ENCODE peak calls at places on chromosomes 4 and X, in six cellular contexts. O is upper lobe of left lung, T is body of pancreas, W is HepG2, D is heart left ventricle, H is IMR-90. B is an unnamed sample.

GRCh38 chr4:105059337-105059736 is 87.3 kb upstream of the TET2 start:
- ATAC-seq in O (no peak), T (no peak), W (no peak), D (no peak), H (no peak), B (no peak)

GRCh38 chrX:42073468-42073867 is 150.1 kb upstream of the CASK start:
- ATAC-seq in O (no peak), T (no peak), W (peak; percentile 69), D (no peak), H (no peak), B (no peak)

GRCh38 chrX:21658746-21659145 is 616 bp upstream of the KLHL34 start:
- ATAC-seq in O (no peak), T (no peak), W (no peak), D (peak; percentile 69), H (no peak), B (no peak)

GRCh38 chr4:106095408-106095807 is 200.1 kb downstream of the NPNT start:
- ATAC-seq in O (no peak), T (no peak), W (no peak), D (no peak), H (peak; percentile 53), B (no peak)

GRCh38 chr4:173546776-173547175 is 16.7 kb upstream of the HAND2 start:
- ATAC-seq in O (no peak), T (no peak), W (no peak), D (no peak), H (no peak), B (no peak)

GRCh38 chr4:176042195-176042594 is 23.4 kb upstream of the WDR17 start:
- ATAC-seq in O (no peak), T (no peak), W (no peak), D (no peak), H (no peak), B (no peak)

GRCh38 chrX:19879742-19880378 is 7.5 kb downstream of the SH3KBP1 start:
- ATAC-seq in O (no peak), T (no peak), W (no peak), D (no peak), H (no peak), B (no peak)

GRCh38 chr4:57102050-57102564 is 8.1 kb downstream of the IGFBP7 start:
- ATAC-seq in O (peak; percentile 58), T (peak; percentile 62), W (no peak), D (peak; percentile 93), H (peak; percentile 67), B (peak; percentile 76)

GRCh38 chrX:41468647-41469323 is 21.6 kb downstream of the NYX start:
- ATAC-seq in O (peak; percentile 79), T (no peak), W (no peak), D (peak; percentile 95), H (peak; percentile 71), B (peak; percentile 86)

GRCh38 chrX:110914281-110914680 is 118.7 kb upstream of the CHRDL1 start:
- ATAC-seq in O (no peak), T (peak; percentile 69), W (no peak), D (no peak), H (no peak), B (no peak)

GRCh38 chrX:122087353-122087752 is 1039.9 kb downstream of the GLUD2 start:
- ATAC-seq in O (no peak), T (no peak), W (no peak), D (no peak), H (no peak), B (peak; percentile 22)

GRCh38 chrX:21487832-21488231 is 113.6 kb downstream of the CNKSR2 start:
- ATAC-seq in O (no peak), T (no peak), W (no peak), D (no peak), H (no peak), B (no peak)

GRCh38 chr4:67714248-67714583 is 13.3 kb upstream of the UBA6 start:
- ATAC-seq in O (no peak), T (no peak), W (peak; percentile 38), D (no peak), H (peak; percentile 52), B (no peak)

GRCh38 chrX:7841084-7841805 is 1.7 kb upstream of the VCX start:
- ATAC-seq in O (no peak), T (no peak), W (no peak), D (no peak), H (no peak), B (no peak)

GRCh38 chr4:188329526-188329925 is 190.3 kb downstream of the TRIML1 start:
- ATAC-seq in O (no peak), T (no peak), W (no peak), D (no peak), H (no peak), B (no peak)

GRCh38 chr4:1038948-1039492 is 27.6 kb downstream of the FGFRL1 start:
- ATAC-seq in O (no peak), T (no peak), W (peak; percentile 10), D (no peak), H (no peak), B (no peak)

GRCh38 chrX:97126020-97126419 is 242.3 kb downstream of the RPA4 start:
- ATAC-seq in O (no peak), T (no peak), W (no peak), D (no peak), H (peak; percentile 61), B (no peak)

GRCh38 chrX:68826113-68826980 is 2.5 kb upstream of the EFNB1 start:
- ATAC-seq in O (no peak), T (no peak), W (peak; percentile 15), D (no peak), H (no peak), B (no peak)

GRCh38 chrX:68828740-68829593 is at the start of gene EFNB1:
- ATAC-seq in O (peak; percentile 95), T (peak; percentile 97), W (peak; percentile 87), D (peak; percentile 94), H (peak; percentile 84), B (peak; percentile 91)

GRCh38 chrX:68827256-68827655 is 1.6 kb upstream of the EFNB1 start:
- ATAC-seq in O (no peak), T (no peak), W (no peak), D (no peak), H (no peak), B (no peak)

GRCh38 chrX:68829594-68830485 is 1.0 kb downstream of the EFNB1 start:
- ATAC-seq in O (no peak), T (peak; percentile 15), W (peak; percentile 16), D (no peak), H (peak; percentile 6), B (no peak)

DNA sequence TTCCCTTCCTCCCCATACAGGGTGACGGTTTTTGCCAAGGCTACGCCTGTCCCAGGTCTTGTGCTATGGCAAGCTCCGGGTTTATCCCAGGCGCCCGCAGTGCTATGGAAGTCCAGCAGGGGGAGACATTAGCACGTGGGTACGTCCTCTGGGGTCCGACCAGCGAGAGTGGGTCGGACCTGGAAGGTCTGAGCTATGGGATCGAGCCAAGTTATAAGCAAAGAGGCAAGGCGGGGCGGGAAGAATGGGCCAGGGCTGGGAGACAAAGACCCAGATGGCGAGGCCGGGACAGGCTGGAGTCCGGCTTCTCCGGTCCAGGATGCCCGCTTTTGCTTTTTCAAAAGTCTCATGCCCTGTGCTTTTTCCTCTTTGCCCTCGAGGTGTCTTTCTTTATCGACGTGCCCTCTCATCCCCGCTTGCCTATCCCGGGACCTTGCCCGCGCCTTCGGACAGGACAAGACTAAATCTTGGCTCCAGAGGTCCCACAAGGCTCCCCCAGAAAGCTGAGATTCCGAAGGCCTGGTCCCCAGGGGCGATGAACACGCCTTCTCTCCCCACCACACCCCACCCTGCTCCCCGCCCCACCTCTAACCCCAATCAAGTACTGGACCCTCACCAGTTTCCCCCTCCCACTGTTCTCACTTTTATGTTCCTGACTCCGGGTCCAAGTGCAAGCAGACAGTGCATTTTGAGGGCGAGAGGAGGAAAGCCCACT is 816 bp upstream of the EFNB1 start:
- ATAC-seq in O (peak; percentile 79), T (peak; percentile 57), W (peak; percentile 61), D (peak; percentile 79), H (peak; percentile 28), B (peak; percentile 55)
- H3K4me3 ChIP-seq in O (peak overlapping the region; percentile 13), T (no peak overlapping the region), W (peak overlapping the region; percentile 68), D (peak overlapping the region; percentile 98), H (peak overlapping the region; percentile 26), B (peak overlapping the region; percentile 75)

GRCh38 chr4:7620086-7620813 is 185.5 kb upstream of the PSAPL1 start:
- ATAC-seq in O (no peak), T (no peak), W (no peak), D (no peak), H (no peak), B (no peak)

GRCh38 chr4:7622371-7622770 is 187.6 kb upstream of the PSAPL1 start:
- ATAC-seq in O (no peak), T (no peak), W (no peak), D (no peak), H (no peak), B (no peak)

GRCh38 chr4:7620814-7621176 is 186.1 kb upstream of the PSAPL1 start:
- ATAC-seq in O (peak; percentile 2), T (no peak), W (no peak), D (no peak), H (no peak), B (no peak)

GRCh38 chr4:7623468-7623867 is 188.7 kb upstream of the PSAPL1 start:
- ATAC-seq in O (no peak), T (no peak), W (no peak), D (no peak), H (no peak), B (no peak)

GRCh38 chr4:7621252-7621651 is 186.5 kb upstream of the PSAPL1 start:
- ATAC-seq in O (no peak), T (no peak), W (no peak), D (no peak), H (no peak), B (no peak)
- TF ChIP-seq POLR2A in O (no peak), T (no peak), W (no peak), D (no peak), H (no peak), B (no peak)

GRCh38 chrX:47523713-47524166 is 37.3 kb upstream of the ARAF start:
- ATAC-seq in O (peak; percentile 9), T (peak; percentile 30), W (peak; percentile 65), D (no peak), H (peak; percentile 22), B (peak; percentile 34)
- H3K4me3 ChIP-seq in O (peak overlapping the region; percentile 28), T (no peak overlapping the region), W (peak overlapping the region; percentile 69), D (peak overlapping the region; percentile 65), H (peak overlapping the region; percentile 45), B (peak overlapping the region; percentile 57)

DNA sequence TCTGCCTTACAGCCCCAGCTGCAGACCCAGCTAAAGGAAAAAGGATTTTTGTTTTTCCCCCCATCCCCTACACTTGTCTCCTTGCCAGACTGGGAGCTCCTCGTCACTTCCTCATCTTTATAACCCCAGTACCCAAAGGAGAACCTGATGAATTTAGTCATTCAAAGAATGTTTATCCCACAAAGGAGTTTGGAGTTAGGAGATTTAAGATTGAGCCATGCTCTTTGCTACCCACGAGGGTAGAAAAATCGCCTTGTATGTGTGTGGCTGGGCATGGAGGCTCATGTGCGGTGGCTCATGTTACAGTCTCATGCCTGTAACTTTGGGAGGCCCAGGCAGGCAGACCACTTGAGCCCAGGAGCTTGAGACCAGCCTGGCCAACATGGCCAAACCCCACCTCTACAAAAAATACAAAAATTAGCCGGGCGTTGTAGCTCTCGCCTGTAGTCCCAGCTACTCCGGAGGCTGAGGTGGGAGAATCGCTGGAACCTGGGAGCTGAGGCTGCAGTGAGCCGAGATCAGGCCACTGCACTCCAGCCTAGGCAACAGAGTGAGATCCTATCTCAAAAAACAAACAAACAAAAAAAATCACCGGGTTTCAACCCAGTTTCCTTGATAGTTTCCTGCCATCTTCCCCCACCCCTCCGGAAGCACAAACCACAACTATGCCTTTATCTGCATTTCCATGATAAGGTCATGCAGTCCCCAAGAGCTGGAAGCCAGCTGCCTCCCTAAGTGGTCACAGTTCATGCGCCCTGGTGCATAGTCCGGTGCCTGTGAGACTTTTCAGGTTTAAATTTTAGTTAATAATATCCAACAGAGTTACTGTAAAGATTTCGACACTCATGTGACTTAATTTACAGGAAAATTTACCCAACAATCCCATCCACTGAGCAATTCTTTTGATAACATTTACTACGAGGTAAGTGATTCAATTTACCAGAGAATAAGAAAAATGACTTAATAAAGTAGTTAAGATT is 1.5 kb downstream of the CFAP97 start:
- ATAC-seq in O (no peak), T (no peak), W (peak; percentile 84), D (no peak), H (no peak), B (no peak)
- TF ChIP-seq POLR2A in O (no peak), T (no peak), W (no peak), D (no peak), H (no peak), B (no peak)

B was measured in gastroesophageal sphincter.